ENCODE peak calls at places on chromosomes 4 and X, in four cellular contexts. B is M059J; Q is CD4-positive, CD25-positive, alpha-beta regulatory T cell; A is GM12891. S is an unnamed sample.

GRCh38 chr4:155758500-155759371 is at the start of gene GUCY1B1:
- DNase-seq in B (peak; percentile 85), Q (peak; percentile 53), A (peak; percentile 70), S (peak; percentile 60)

GRCh38 chr4:123477804-123478209 is 81.2 kb downstream of the SPRY1 start:
- DNase-seq in B (peak; percentile 21), Q (peak; percentile 3), A (no peak), S (no peak)

GRCh38 chr4:43709443-43709842 is 739.2 kb downstream of the KCTD8 start:
- DNase-seq in B (no peak), Q (no peak), A (no peak), S (no peak)

GRCh38 chr4:121192500-121192899 is 28.4 kb upstream of the TNIP3 start:
- DNase-seq in B (peak; percentile 38), Q (peak; percentile 50), A (no peak), S (no peak)

GRCh38 chr4:85005865-85006377 is 39.4 kb upstream of the WDFY3 start:
- DNase-seq in B (peak; percentile 90), Q (no peak), A (no peak), S (no peak)

GRCh38 chrX:39769748-39770147 is 328.0 kb downstream of the BCOR start:
- DNase-seq in B (no peak), Q (no peak), A (no peak), S (no peak)

GRCh38 chr4:173538148-173538902 is 8.3 kb upstream of the HAND2 start:
- DNase-seq in B (peak; percentile 7), Q (no peak), A (no peak), S (no peak)

GRCh38 chr4:170109586-170110289 is 20.0 kb upstream of the AADAT start:
- DNase-seq in B (no peak), Q (no peak), A (no peak), S (no peak)

GRCh38 chr4:48093949-48094550 is 40.0 kb downstream of the TXK start:
- DNase-seq in B (peak; percentile 86), Q (no peak), A (no peak), S (no peak)

GRCh38 chrX:29913647-29914046 is 301.7 kb upstream of the MAGEB2 start:
- DNase-seq in B (no peak), Q (no peak), A (no peak), S (no peak)

GRCh38 chr4:41448935-41449334 is 89.0 kb upstream of the LIMCH1 start:
- DNase-seq in B (peak; percentile 72), Q (no peak), A (no peak), S (no peak)

GRCh38 chr4:87961993-87962791 is 13.3 kb upstream of the SPP1 start:
- DNase-seq in B (peak; percentile 70), Q (no peak), A (no peak), S (no peak)

GRCh38 chrX:16023790-16024734 is 99.3 kb upstream of the GRPR start:
- DNase-seq in B (peak; percentile 76), Q (no peak), A (peak; percentile 22), S (no peak)

GRCh38 chr4:110361921-110362320 is 114.0 kb upstream of the ENPEP start:
- DNase-seq in B (peak; percentile 73), Q (no peak), A (no peak), S (no peak)

GRCh38 chr4:188941524-188942109 is 802.4 kb downstream of the TRIML1 start:
- DNase-seq in B (peak; percentile 97), Q (no peak), A (no peak), S (no peak)

GRCh38 chrX:48934581-48935331 is 15.9 kb upstream of the PIM2 start:
- DNase-seq in B (no peak), Q (peak; percentile 73), A (no peak), S (no peak)

GRCh38 chr4:158131037-158131436 is 41.8 kb downstream of the GASK1B start:
- DNase-seq in B (no peak), Q (no peak), A (no peak), S (no peak)

GRCh38 chr4:33184684-33185083 is 2464.5 kb downstream of the PCDH7 start:
- DNase-seq in B (peak; percentile 64), Q (no peak), A (no peak), S (no peak)

GRCh38 chr4:107069049-107069448 is 32.9 kb upstream of the DKK2 start:
- DNase-seq in B (peak; percentile 45), Q (no peak), A (no peak), S (no peak)

GRCh38 chr4:38856524-38857337 is at the start of gene TLR6:
- DNase-seq in B (peak; percentile 79), Q (peak; percentile 80), A (no peak), S (peak; percentile 19)

GRCh38 chr4:55312491-55313101 is 33.4 kb upstream of the SRD5A3 start:
- DNase-seq in B (peak; percentile 32), Q (peak; percentile 19), A (no peak), S (no peak)

GRCh38 chrX:155333701-155334100 is 713 bp downstream of the CLIC2 start:
- DNase-seq in B (no peak), Q (no peak), A (no peak), S (no peak)

GRCh38 chrX:71118985-71119535 is 664 bp downstream of the MED12 start:
- DNase-seq in B (no peak), Q (no peak), A (no peak), S (no peak)